ENCODE peak calls at places on chromosomes 12 and 14, in ten cellular contexts. Y is heart right ventricle; Q is stimulated activated CD4-positive, alpha-beta T cell treated with anti-CD3 and anti-CD28 coated beads, Interleukin-12 subunit alpha, Interleukin-12 subunit beta, amount 100 ng/mL, for 48 hours; O is amniotic epithelial cell; T is left lung; L is HEK293T; K is stromal cell of bone marrow; I is NCI-H1092; H is GM13976; J is GM18507. U is an unnamed sample.

GRCh38 chr12:114685320-114685781 is 1.4 kb upstream of the TBX3 start:
- DNase-seq in O (no peak), I (no peak), Y (no peak), J (no peak), H (no peak), K (no peak), T (no peak), L (no peak), Q (no peak), U (no peak)

GRCh38 chr12:132153501-132154340 is 9.5 kb downstream of the NOC4L start:
- DNase-seq in K (peak), L (peak), H (peak), T (peak), O (peak), I (peak), Q (peak), Y (peak), J (peak), U (peak)

GRCh38 chr12:64946132-64946829 is 121.8 kb downstream of the TBC1D30 start:
- DNase-seq in T (no peak), Q (no peak), H (no peak), O (no peak), I (peak), Y (peak), K (no peak), L (no peak), J (no peak), U (peak)

GRCh38 chr14:68951800-68952540 is 27.1 kb downstream of the ACTN1 start:
- DNase-seq in T (no peak), Y (peak), H (no peak), I (no peak), L (no peak), J (no peak), K (no peak), Q (no peak), O (no peak), U (no peak)

GRCh38 chr12:120215357-120215735 is 14.4 kb upstream of the RPLP0 start:
- DNase-seq in H (no peak), L (no peak), O (no peak), K (no peak), I (no peak), T (no peak), Q (no peak), J (no peak), Y (no peak), U (no peak)

GRCh38 chr12:130073721-130074120 is 88.5 kb upstream of the FZD10 start:
- DNase-seq in T (no peak), J (no peak), H (no peak), K (no peak), Y (no peak), O (no peak), I (no peak), L (no peak), Q (no peak), U (no peak)

GRCh38 chr14:22614240-22614799 is 16.2 kb downstream of the ABHD4 start:
- DNase-seq in T (no peak), O (peak), Q (no peak), J (no peak), H (no peak), L (peak), Y (no peak), I (no peak), K (peak), U (peak)

GRCh38 chr12:118436986-118437385 is 60.6 kb downstream of the SUDS3 start:
- DNase-seq in I (no peak), Q (no peak), J (no peak), H (no peak), Y (no peak), O (no peak), K (no peak), L (no peak), T (no peak), U (no peak)

GRCh38 chr12:75631809-75632208 is 120.4 kb upstream of the KRR1 start:
- DNase-seq in Q (no peak), H (no peak), J (no peak), I (peak), K (no peak), T (no peak), L (no peak), O (no peak), Y (no peak), U (no peak)

GRCh38 chr14:32134448-32135070 is 57.5 kb downstream of the ARHGAP5 start:
- DNase-seq in O (peak), Q (no peak), I (no peak), Y (no peak), L (peak), T (no peak), H (no peak), J (no peak), K (no peak), U (no peak)

GRCh38 chr14:76918751-76919421 is 92.7 kb downstream of the LRRC74A start:
- DNase-seq in T (peak), J (no peak), I (peak), H (no peak), O (peak), Q (no peak), L (peak), K (peak), Y (peak), U (peak)

GRCh38 chr14:96861568-96862310 is 64.6 kb downstream of the VRK1 start:
- DNase-seq in Q (no peak), T (no peak), Y (no peak), I (no peak), J (no peak), O (no peak), H (no peak), K (no peak), L (no peak), U (no peak)

GRCh38 chr12:4280351-4281163 is 7.0 kb downstream of the CCND2 start:
- DNase-seq in H (no peak), J (no peak), I (no peak), O (peak), Q (no peak), L (no peak), K (no peak), Y (peak), T (no peak), U (peak)

GRCh38 chr14:53925201-53925766 is 31.3 kb downstream of the BMP4 start:
- DNase-seq in J (no peak), L (no peak), K (peak), H (no peak), T (no peak), Q (no peak), Y (no peak), O (peak), I (no peak), U (no peak)

GRCh38 chr14:55298423-55298822 is 27.2 kb downstream of the FBXO34 start:
- DNase-seq in T (peak), Y (no peak), J (no peak), O (no peak), K (no peak), I (no peak), Q (no peak), H (no peak), L (no peak), U (no peak)

GRCh38 chr12:23954332-23954731 is 4.9 kb upstream of the SOX5 start:
- DNase-seq in T (no peak), O (peak), Y (no peak), I (no peak), J (no peak), L (no peak), H (no peak), K (no peak), Q (no peak), U (no peak)

U was measured in LHCN-M2.